ENCODE peak calls at places on chromosomes 6 and 20, in four cellular contexts. C, N, I and V are unnamed samples.

GRCh38 chr6:106562001-106562400 is 67.3 kb downstream of the RTN4IP1 start:
- DNase-seq in I (no peak), N (no peak), C (no peak), V (no peak)

GRCh38 chr6:75493400-75494064 is at the start of gene FILIP1:
- DNase-seq in C (peak), N (no peak), I (peak), V (no peak)

GRCh38 chr6:42304313-42304712 is 86.7 kb upstream of the MRPS10 start:
- DNase-seq in C (no peak), I (no peak), N (no peak), V (peak)

GRCh38 chr20:54275359-54276108 is 67.6 kb downstream of the PFDN4 start:
- DNase-seq in C (no peak), I (no peak), N (no peak), V (no peak)

GRCh38 chr6:41409489-41409888 is 74.1 kb downstream of the NCR2 start:
- DNase-seq in I (no peak), C (no peak), N (no peak), V (no peak)

GRCh38 chr20:16528078-16528477 is 45.2 kb downstream of the KIF16B start:
- DNase-seq in N (peak), I (peak), C (peak), V (peak)

GRCh38 chr20:31962741-31963140 is 5.2 kb upstream of the XKR7 start:
- DNase-seq in C (no peak), I (no peak), N (no peak), V (no peak)

GRCh38 chr6:3663081-3663480 is 88.4 kb downstream of the PXDC1 start:
- DNase-seq in N (no peak), I (no peak), C (no peak), V (no peak)

GRCh38 chr6:110813813-110814487 is 1.3 kb downstream of the CDK19 start:
- DNase-seq in I (no peak), C (peak), N (peak), V (peak)

GRCh38 chr6:151430886-151431285 is 21.0 kb downstream of the RMND1 start:
- DNase-seq in C (no peak), N (no peak), I (no peak), V (no peak)

GRCh38 chr6:17418281-17419188 is 25.1 kb downstream of the CAP2 start:
- DNase-seq in C (no peak), I (peak), N (no peak), V (no peak)

GRCh38 chr6:127103482-127103881 is 15.0 kb upstream of the RSPO3 start:
- DNase-seq in N (no peak), I (no peak), C (no peak), V (no peak)

GRCh38 chr6:127347188-127347587 is 3.8 kb upstream of the ECHDC1 start:
- DNase-seq in I (no peak), C (no peak), N (no peak), V (no peak)

GRCh38 chr6:161377116-161377515 is 103.3 kb upstream of the AGPAT4 start:
- DNase-seq in I (no peak), N (no peak), C (no peak), V (no peak)

GRCh38 chr6:49570474-49571079 is 20.1 kb downstream of the C6orf141 start:
- DNase-seq in N (no peak), C (no peak), I (no peak), V (no peak)

GRCh38 chr6:69729870-69730449 is 66.8 kb downstream of the LMBRD1 start:
- DNase-seq in N (no peak), C (no peak), I (no peak), V (no peak)

GRCh38 chr6:49556429-49556837 is 6.0 kb downstream of the C6orf141 start:
- DNase-seq in N (peak), I (no peak), C (peak), V (no peak)

GRCh38 chr6:119880840-119881239 is 531.3 kb upstream of the MAN1A1 start:
- DNase-seq in N (no peak), I (no peak), C (no peak), V (no peak)

GRCh38 chr20:38961530-38962043 is 557 bp upstream of the DHX35 start:
- DNase-seq in I (no peak), N (no peak), C (no peak), V (no peak)

GRCh38 chr6:43953794-43954310 is 173.4 kb downstream of the MRPL14 start:
- DNase-seq in N (peak), I (no peak), C (peak), V (peak)

DNA sequence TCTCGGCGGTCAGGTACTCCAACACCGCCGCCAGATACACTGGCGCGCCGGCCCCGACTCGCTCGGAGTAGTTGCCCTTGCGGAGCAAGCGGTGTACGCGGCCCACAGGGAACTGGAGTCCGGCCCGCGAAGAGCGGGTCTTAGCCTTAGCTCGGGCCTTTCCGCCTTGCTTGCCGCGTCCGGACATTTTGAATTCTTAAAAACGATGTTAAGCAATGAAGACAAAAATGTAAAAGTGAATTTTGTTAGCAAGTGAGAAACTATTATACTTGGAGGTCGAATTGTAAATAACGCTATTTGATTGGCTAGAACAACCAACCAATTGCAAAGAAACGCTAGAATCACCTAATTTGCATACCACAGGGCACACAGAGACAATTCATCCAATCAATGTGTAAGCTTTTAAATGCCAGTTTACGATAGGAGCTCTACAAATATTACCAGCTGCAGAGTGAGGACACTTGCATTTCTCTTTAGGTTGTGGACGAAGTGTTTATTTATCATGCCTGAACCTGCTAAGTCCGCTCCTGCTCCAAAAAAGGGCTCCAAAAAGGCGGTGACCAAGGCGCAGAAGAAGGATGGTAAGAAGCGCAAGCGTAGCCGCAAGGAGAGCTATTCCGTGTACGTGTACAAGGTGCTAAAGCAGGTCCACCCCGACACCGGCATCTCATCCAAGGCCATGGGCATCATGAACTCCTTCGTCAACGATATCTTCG is 112.0 kb downstream of the HFE start:
- DNase-seq in C (peak), N (peak), I (peak), V (peak)
- TF ChIP-seq POLR2A in C (peak), N (peak), I (peak), V (no peak)

DNA sequence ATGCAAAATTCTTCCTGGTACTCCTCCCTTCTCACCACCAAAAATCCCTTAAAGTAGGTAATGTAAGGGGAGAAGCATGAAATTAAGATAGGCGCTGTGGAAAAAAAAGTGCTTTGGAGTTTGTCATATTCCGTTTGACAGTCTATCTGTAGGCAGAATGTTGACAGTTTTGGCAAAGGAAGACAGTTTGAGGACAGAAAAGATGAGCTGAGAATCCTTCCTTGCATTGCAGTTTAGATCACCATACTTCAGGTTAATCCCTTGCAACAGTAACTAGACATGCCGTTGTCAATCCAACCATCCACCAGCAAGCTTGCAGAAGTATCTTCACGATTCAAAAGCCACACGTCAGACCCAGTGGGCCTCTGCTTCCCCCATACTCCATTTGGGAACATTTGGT is 328.4 kb upstream of the JARID2 start:
- DNase-seq in N (no peak), I (no peak), C (no peak), V (no peak)
- TF ChIP-seq CTCF in N (no peak), I (no peak), C (no peak), V (no peak)

DNA sequence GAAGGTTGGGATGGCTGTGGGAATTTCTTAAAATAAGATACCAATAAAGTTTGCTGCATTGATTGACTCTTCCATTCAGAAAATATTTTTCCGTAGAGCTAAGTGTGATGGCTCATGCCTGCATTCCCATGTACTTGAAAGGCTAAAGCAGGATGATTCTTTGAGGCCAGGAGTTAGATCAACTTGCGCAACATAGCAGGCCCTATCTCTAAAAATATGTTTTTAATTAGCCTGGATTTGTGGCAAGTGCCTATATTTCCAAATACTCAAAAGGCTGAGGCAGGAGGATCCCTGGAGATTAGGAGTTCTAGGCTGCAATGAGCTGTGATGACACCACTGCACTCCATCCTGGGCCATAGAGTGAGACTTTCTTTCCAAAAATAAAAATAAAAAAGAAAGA is 431.2 kb upstream of the PTCHD4 start:
- DNase-seq in N (no peak), I (no peak), C (no peak), V (no peak)
- TF ChIP-seq POLR2A in N (no peak), I (no peak), C (no peak), V (no peak)

GRCh38 chr20:34874094-34874654 is 1.5 kb upstream of the GGT7 start:
- DNase-seq in C (peak), I (peak), N (peak), V (peak)

GRCh38 chr20:34873583-34874093 is 982 bp upstream of the GGT7 start:
- DNase-seq in N (no peak), C (no peak), I (no peak), V (no peak)

GRCh38 chr20:34876161-34877001 is at the start of gene ACSS2:
- DNase-seq in I (peak), N (peak), C (peak), V (peak)

GRCh38 chr20:34877002-34877264 is 521 bp downstream of the ACSS2 start:
- DNase-seq in I (no peak), N (no peak), C (no peak), V (no peak)

GRCh38 chr20:34875657-34876160 is 703 bp upstream of the ACSS2 start:
- DNase-seq in N (no peak), I (no peak), C (no peak), V (no peak)
- TF ChIP-seq CTCF in N (peak), I (peak), C (peak), V (no peak)